ENCODE peak calls at places on chromosomes 4 and X, in six cellular contexts. One of them, this sample, is unnamed.

GRCh38 chrX:71989768-71990167 is 79.1 kb downstream of the NHSL2 start:
- DNase-seq in activated CD8-positive, alpha-beta memory T cell treated with anti-CD3 and anti-CD28 coated beads for 48 hours: no peak
- DNase-seq in lower leg skin: no peak
- DNase-seq in pancreas: no peak
- DNase-seq in cardiac fibroblast: peak
- DNase-seq in DND-41: no peak
- DNase-seq in this sample: no peak

GRCh38 chrX:18422886-18423285 is 2.5 kb upstream of the CDKL5 start:
- DNase-seq in activated CD8-positive, alpha-beta memory T cell treated with anti-CD3 and anti-CD28 coated beads for 48 hours: no peak
- DNase-seq in lower leg skin: no peak
- DNase-seq in pancreas: no peak
- DNase-seq in cardiac fibroblast: peak
- DNase-seq in DND-41: no peak
- DNase-seq in this sample: no peak

GRCh38 chr4:105061136-105061696 is 85.5 kb upstream of the TET2 start:
- DNase-seq in activated CD8-positive, alpha-beta memory T cell treated with anti-CD3 and anti-CD28 coated beads for 48 hours: no peak
- DNase-seq in lower leg skin: peak
- DNase-seq in pancreas: no peak
- DNase-seq in cardiac fibroblast: peak
- DNase-seq in DND-41: no peak
- DNase-seq in this sample: no peak

GRCh38 chr4:186192068-186192751 is 843 bp downstream of the CYP4V2 start:
- DNase-seq in activated CD8-positive, alpha-beta memory T cell treated with anti-CD3 and anti-CD28 coated beads for 48 hours: peak
- DNase-seq in lower leg skin: peak
- DNase-seq in pancreas: no peak
- DNase-seq in cardiac fibroblast: peak
- DNase-seq in DND-41: peak
- DNase-seq in this sample: peak

GRCh38 chr4:16360694-16361262 is 134.5 kb upstream of the TAPT1 start:
- DNase-seq in activated CD8-positive, alpha-beta memory T cell treated with anti-CD3 and anti-CD28 coated beads for 48 hours: no peak
- DNase-seq in lower leg skin: no peak
- DNase-seq in pancreas: no peak
- DNase-seq in cardiac fibroblast: no peak
- DNase-seq in DND-41: no peak
- DNase-seq in this sample: no peak

GRCh38 chr4:142331646-142332045 is 514.5 kb downstream of the INPP4B start:
- DNase-seq in activated CD8-positive, alpha-beta memory T cell treated with anti-CD3 and anti-CD28 coated beads for 48 hours: no peak
- DNase-seq in lower leg skin: no peak
- DNase-seq in pancreas: no peak
- DNase-seq in cardiac fibroblast: peak
- DNase-seq in DND-41: no peak
- DNase-seq in this sample: no peak

GRCh38 chr4:24394041-24394440 is 190.3 kb downstream of the DHX15 start:
- DNase-seq in activated CD8-positive, alpha-beta memory T cell treated with anti-CD3 and anti-CD28 coated beads for 48 hours: no peak
- DNase-seq in lower leg skin: no peak
- DNase-seq in pancreas: no peak
- DNase-seq in cardiac fibroblast: no peak
- DNase-seq in DND-41: no peak
- DNase-seq in this sample: no peak

GRCh38 chrX:2495595-2495994 is 5.2 kb downstream of the DHRSX start:
- DNase-seq in activated CD8-positive, alpha-beta memory T cell treated with anti-CD3 and anti-CD28 coated beads for 48 hours: no peak
- DNase-seq in lower leg skin: no peak
- DNase-seq in pancreas: peak
- DNase-seq in cardiac fibroblast: no peak
- DNase-seq in DND-41: no peak
- DNase-seq in this sample: no peak

GRCh38 chr4:111671756-111672155 is 473.5 kb upstream of the FAM241A start:
- DNase-seq in activated CD8-positive, alpha-beta memory T cell treated with anti-CD3 and anti-CD28 coated beads for 48 hours: no peak
- DNase-seq in lower leg skin: no peak
- DNase-seq in pancreas: no peak
- DNase-seq in cardiac fibroblast: no peak
- DNase-seq in DND-41: no peak
- DNase-seq in this sample: no peak

GRCh38 chr4:74370912-74371311 is 6.0 kb downstream of the EREG start:
- DNase-seq in activated CD8-positive, alpha-beta memory T cell treated with anti-CD3 and anti-CD28 coated beads for 48 hours: no peak
- DNase-seq in lower leg skin: no peak
- DNase-seq in pancreas: no peak
- DNase-seq in cardiac fibroblast: peak
- DNase-seq in DND-41: peak
- DNase-seq in this sample: no peak